ENCODE peak calls at places on chromosomes 13 and 19, in seven cellular contexts. F is adrenal gland, G is uterus, U is A549, P is HCT116, W is ovary, Y is stomach. L is an unnamed sample.

GRCh38 chr13:35514166-35514565 is 37.7 kb upstream of the MAB21L1 start:
- DNase-seq in F (no peak), W (no peak), G (no peak), U (no peak), P (no peak), Y (no peak), L (no peak)

GRCh38 chr13:33797622-33798021 is 20.3 kb upstream of the RFC3 start:
- DNase-seq in F (no peak), W (no peak), G (no peak), Y (no peak), P (no peak), U (no peak), L (no peak)

GRCh38 chr13:64753606-64754005 is 2476.5 kb downstream of the PCDH9 start:
- DNase-seq in P (no peak), W (no peak), G (no peak), U (no peak), F (no peak), Y (no peak), L (no peak)

GRCh38 chr19:40254714-40255418 is 28.4 kb upstream of the CCNP start:
- DNase-seq in G (no peak), F (peak), Y (no peak), U (no peak), P (no peak), W (no peak), L (no peak)

GRCh38 chr19:49362048-49362925 is at the start of gene TEAD2:
- DNase-seq in G (peak), P (no peak), Y (peak), W (peak), F (peak), U (peak), L (peak)

GRCh38 chr13:110471833-110472162 is 89.7 kb downstream of the RAB20 start:
- DNase-seq in W (no peak), G (no peak), P (no peak), U (no peak), F (peak), Y (peak), L (no peak)

GRCh38 chr13:108561152-108561551 is 68.3 kb upstream of the MYO16 start:
- DNase-seq in U (no peak), G (no peak), P (no peak), Y (no peak), F (no peak), W (no peak), L (peak)

GRCh38 chr19:2087621-2088100 is 8.5 kb downstream of the MOB3A start:
- DNase-seq in Y (no peak), W (no peak), F (no peak), P (no peak), G (no peak), U (no peak), L (no peak)

GRCh38 chr13:21478881-21479808 is 20.0 kb upstream of the ZDHHC20 start:
- DNase-seq in Y (no peak), P (peak), U (no peak), F (peak), G (no peak), W (no peak), L (peak)

GRCh38 chr13:33615436-33615835 is 202.5 kb upstream of the RFC3 start:
- DNase-seq in G (no peak), P (no peak), W (no peak), F (no peak), Y (no peak), U (no peak), L (no peak)

GRCh38 chr19:55231391-55232283 is 3.1 kb upstream of the TMEM86B start:
- DNase-seq in U (no peak), G (no peak), W (no peak), Y (no peak), P (no peak), F (no peak), L (no peak)

GRCh38 chr13:29383476-29383875 is 212.0 kb downstream of the SLC7A1 start:
- DNase-seq in F (no peak), G (no peak), U (no peak), W (no peak), Y (no peak), P (no peak), L (no peak)

GRCh38 chr13:112128052-112128610 is 61.2 kb downstream of the SOX1 start:
- DNase-seq in W (no peak), U (no peak), P (no peak), G (no peak), F (no peak), Y (no peak), L (no peak)

GRCh38 chr13:87094646-87095045 is 576.5 kb upstream of the SLITRK5 start:
- DNase-seq in U (no peak), F (no peak), W (no peak), G (no peak), P (no peak), Y (no peak), L (no peak)

GRCh38 chr19:919157-920050 is 2.3 kb downstream of the KISS1R start:
- DNase-seq in W (no peak), G (no peak), Y (no peak), P (no peak), F (no peak), U (no peak), L (no peak)

GRCh38 chr13:102651892-102652291 is 43.0 kb downstream of the METTL21C start:
- DNase-seq in U (no peak), F (no peak), G (peak), P (no peak), W (no peak), Y (no peak), L (no peak)

GRCh38 chr13:76856141-76856571 is 30.0 kb downstream of the KCTD12 start:
- DNase-seq in Y (no peak), W (no peak), G (no peak), U (no peak), P (no peak), F (no peak), L (no peak)

GRCh38 chr19:932647-933552 is 7.1 kb downstream of the ARID3A start:
- DNase-seq in G (peak), Y (peak), U (no peak), P (no peak), F (peak), W (peak), L (no peak)

GRCh38 chr19:24065243-24065642 is 21.7 kb upstream of the ZNF254 start:
- DNase-seq in Y (no peak), G (no peak), P (no peak), W (no peak), U (no peak), F (no peak), L (no peak)

GRCh38 chr13:110359840-110360301 is 52.8 kb downstream of the COL4A2 start:
- DNase-seq in F (no peak), Y (no peak), U (no peak), G (no peak), P (no peak), W (no peak), L (no peak)

GRCh38 chr13:71605744-71606143 is 261.3 kb downstream of the DACH1 start:
- DNase-seq in Y (no peak), P (no peak), U (no peak), G (no peak), W (no peak), F (no peak), L (no peak)

GRCh38 chr13:59665184-59665583 is 498.5 kb downstream of the DIAPH3 start:
- DNase-seq in Y (no peak), P (no peak), U (no peak), G (no peak), W (no peak), F (no peak), L (no peak)

GRCh38 chr13:68056816-68057710 is 826.9 kb upstream of the PCDH9 start:
- DNase-seq in F (no peak), U (peak), W (no peak), P (no peak), Y (no peak), G (no peak), L (no peak)

GRCh38 chr19:1767464-1767933 is 14.2 kb downstream of the ONECUT3 start:
- DNase-seq in Y (peak), U (peak), W (no peak), F (no peak), G (peak), P (no peak), L (no peak)

GRCh38 chr13:35812730-35813129 is 318.5 kb downstream of the DCLK1 start:
- DNase-seq in Y (no peak), F (no peak), P (no peak), W (no peak), G (no peak), U (no peak), L (no peak)

GRCh38 chr19:40612831-40613668 is 11.9 kb downstream of the LTBP4 start:
- DNase-seq in Y (peak), G (no peak), U (peak), F (peak), P (no peak), W (peak), L (peak)

GRCh38 chr19:31144471-31144870 is 204.8 kb downstream of the TSHZ3 start:
- DNase-seq in U (no peak), G (no peak), F (no peak), P (no peak), W (no peak), Y (no peak), L (no peak)

DNA sequence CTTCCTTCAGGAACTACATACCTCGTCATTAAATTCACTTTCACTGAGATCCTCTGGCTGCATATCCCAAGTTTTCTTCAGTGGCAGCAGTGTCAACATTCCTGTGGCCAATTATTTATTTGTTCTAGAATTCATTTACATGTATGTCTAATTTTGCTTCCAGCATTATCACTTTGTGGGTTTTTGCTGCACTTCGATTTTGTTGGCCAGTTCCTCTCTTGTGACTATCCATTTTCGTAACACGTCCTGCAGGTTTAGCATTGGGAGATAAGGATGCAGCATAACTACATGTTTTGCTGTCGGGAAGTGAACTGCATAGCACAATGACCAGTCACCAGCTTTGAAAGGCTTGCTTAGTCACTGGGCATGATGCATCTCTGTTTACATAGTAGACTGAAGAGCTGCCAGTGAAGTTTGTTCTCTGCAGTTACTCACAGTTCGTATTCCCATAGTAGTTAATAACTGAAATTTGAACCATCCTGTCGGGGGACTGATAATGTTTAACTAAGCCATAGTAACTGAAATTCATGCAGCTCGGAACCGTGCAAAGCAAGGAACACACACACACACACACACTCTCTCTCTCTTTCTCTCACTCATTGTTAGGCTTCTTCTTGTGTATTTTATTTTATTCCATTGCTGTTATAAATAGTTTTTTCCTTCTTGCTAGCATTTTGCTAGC is 28.3 kb downstream of the ZNF507 start:
- DNase-seq in Y (peak), P (peak), W (peak), F (peak), U (peak), G (no peak), L (peak)
- TF ChIP-seq POLR2A in Y (no peak), P (no peak), W (no peak), F (peak), U (no peak), G (no peak), L (no peak)

GRCh38 chr19:5498817-5499535 is 43.8 kb downstream of the ZNRF4 start:
- DNase-seq in U (no peak), G (no peak), Y (no peak), P (no peak), W (no peak), F (no peak), L (no peak)

GRCh38 chr19:5507056-5507624 is 51.9 kb downstream of the ZNRF4 start:
- DNase-seq in U (no peak), W (no peak), Y (no peak), F (no peak), G (no peak), P (no peak), L (no peak)

GRCh38 chr19:5503598-5503997 is 48.4 kb downstream of the ZNRF4 start:
- DNase-seq in U (no peak), F (no peak), Y (no peak), P (peak), W (no peak), G (no peak), L (no peak)

GRCh38 chr19:5501907-5502306 is 46.7 kb downstream of the ZNRF4 start:
- DNase-seq in W (no peak), G (no peak), U (no peak), Y (no peak), P (no peak), F (no peak), L (no peak)

GRCh38 chr19:5504115-5504514 is 48.9 kb downstream of the ZNRF4 start:
- DNase-seq in W (no peak), U (no peak), G (no peak), P (no peak), Y (no peak), F (no peak), L (no peak)
- TF ChIP-seq CTCF in W (no peak), U (no peak), G (no peak), P (no peak), Y (no peak), F (no peak), L (no peak)

DNA sequence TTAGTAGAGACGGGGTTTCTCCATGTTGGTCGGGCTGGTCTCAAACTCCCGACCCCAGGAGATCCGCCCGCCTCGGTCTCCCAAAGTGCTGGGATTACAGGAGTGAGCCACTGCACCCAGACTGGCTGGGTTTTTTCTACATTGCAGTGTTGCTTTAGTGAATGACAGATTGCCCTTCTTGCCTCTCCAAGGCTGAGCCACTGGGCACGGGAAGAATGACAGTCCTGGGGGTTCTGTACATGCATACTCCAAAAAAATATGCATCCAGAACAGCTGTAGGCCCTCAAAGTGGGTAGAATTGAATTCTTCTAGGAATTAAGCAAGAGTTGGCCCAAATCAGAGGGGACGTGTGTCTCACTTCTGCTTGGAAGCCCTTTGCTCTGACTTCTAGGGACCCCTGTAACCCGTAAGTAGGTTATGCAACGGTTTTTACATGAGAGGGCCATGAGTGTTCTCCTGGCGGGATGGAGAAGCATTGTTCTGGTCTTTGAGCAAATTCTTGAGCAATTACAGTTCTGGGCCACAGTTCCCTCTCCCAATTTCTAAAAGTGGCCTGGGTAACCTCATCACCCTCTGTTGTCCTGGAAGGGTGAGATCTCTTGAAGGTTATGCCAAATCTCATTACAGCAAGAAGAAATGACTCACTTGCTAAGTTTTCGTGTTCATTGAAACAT is 3.6 kb downstream of the ACTN4 start:
- DNase-seq in P (no peak), G (peak), F (peak), W (no peak), Y (no peak), U (no peak), L (no peak)
- TF ChIP-seq POLR2A in P (no peak), G (peak), F (peak), W (no peak), Y (no peak), U (no peak), L (no peak)

GRCh38 chr13:100826441-100826840 is 151.8 kb upstream of the TMTC4 start:
- DNase-seq in P (no peak), G (no peak), U (no peak), Y (no peak), F (no peak), W (no peak), L (no peak)

GRCh38 chr13:100833427-100833826 is 158.8 kb upstream of the TMTC4 start:
- DNase-seq in F (no peak), W (no peak), G (no peak), Y (no peak), U (no peak), P (no peak), L (no peak)

GRCh38 chr13:100827489-100828000 is 152.9 kb upstream of the TMTC4 start:
- DNase-seq in G (no peak), W (no peak), P (no peak), U (no peak), Y (no peak), F (no peak), L (no peak)

GRCh38 chr13:100825551-100825950 is 151.0 kb upstream of the TMTC4 start:
- DNase-seq in G (no peak), P (no peak), Y (no peak), F (no peak), W (no peak), U (no peak), L (no peak)

DNA sequence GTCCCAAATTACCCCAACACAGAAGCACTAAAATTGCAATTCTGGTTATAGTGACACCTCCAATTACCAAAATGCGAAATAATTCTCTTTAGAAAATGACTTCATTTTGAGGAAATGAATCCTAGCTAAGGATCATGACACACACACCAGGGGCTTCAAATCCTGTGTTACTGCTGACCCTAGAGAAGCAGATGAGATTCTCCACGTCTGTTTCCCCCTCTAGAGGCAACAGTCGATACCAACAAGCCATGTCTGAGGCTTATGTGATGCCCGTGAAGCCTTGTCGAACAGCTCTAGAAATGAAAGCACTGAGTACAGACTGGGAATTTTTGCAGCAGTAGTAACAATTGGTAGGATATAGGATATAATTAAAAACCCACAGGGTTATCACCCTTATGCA is 153.6 kb upstream of the TMTC4 start:
- DNase-seq in Y (no peak), U (no peak), W (no peak), P (no peak), G (no peak), F (no peak), L (no peak)
- TF ChIP-seq CTCF in Y (no peak), U (no peak), W (no peak), P (peak), G (no peak), F (no peak), L (no peak)

DNA sequence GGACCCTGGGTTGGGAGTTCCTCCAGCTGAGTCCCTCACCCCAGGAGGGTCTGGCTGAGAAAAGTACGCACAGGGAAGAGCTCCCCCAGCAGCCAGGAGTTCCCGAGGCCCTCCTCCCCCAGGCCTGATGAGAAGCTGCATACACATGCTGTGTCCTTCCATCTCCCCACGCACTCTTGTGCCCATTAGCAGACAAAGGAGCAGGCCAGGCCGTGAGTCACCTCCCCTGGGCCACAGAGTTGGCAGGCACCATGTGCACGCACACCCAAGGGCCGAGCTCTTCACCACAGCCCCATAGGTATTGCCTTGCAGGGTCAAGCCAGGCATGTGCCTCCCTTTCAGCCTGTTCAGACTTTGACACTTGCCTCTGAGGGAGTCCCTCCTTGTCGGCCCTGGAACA is 17.5 kb downstream of the MAU2 start:
- DNase-seq in Y (no peak), F (peak), U (no peak), P (no peak), G (no peak), W (no peak), L (no peak)
- TF ChIP-seq POLR2A in Y (no peak), F (no peak), U (no peak), P (no peak), G (no peak), W (no peak), L (no peak)

DNA sequence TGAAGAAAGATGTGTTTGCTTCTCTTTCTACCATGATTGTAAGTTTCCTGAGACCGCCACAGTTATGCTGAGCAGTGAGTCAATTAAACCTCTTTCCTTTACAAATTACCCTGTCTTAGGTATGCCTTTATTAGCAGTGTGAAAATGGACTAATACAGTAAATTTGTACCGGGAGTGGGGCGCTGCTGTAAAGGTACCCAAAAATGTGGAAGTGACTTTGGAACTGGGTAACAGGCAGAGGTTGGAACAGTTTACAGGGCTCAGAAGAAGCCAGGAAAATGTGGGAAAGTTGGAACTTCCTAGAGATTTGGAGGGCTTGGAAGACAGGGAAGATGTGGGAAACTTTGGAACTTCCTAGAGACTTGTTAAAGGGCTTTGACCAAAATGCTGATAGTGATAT is 9.2 kb upstream of the PDS5B start:
- DNase-seq in W (no peak), P (no peak), F (no peak), U (no peak), Y (no peak), G (no peak), L (no peak)
- TF ChIP-seq CTCF in W (no peak), P (no peak), F (no peak), U (no peak), Y (no peak), G (no peak), L (no peak)

GRCh38 chr19:41895745-41896580 is 13.0 kb downstream of the ARHGEF1 start:
- DNase-seq in G (no peak), P (no peak), U (peak), Y (no peak), W (no peak), F (no peak), L (no peak)

GRCh38 chr19:41897181-41897580 is 14.2 kb downstream of the ARHGEF1 start:
- DNase-seq in G (no peak), Y (no peak), U (no peak), P (no peak), F (no peak), W (no peak), L (no peak)

GRCh38 chr19:41897820-41898219 is 14.8 kb downstream of the ARHGEF1 start:
- DNase-seq in G (no peak), P (no peak), W (no peak), Y (no peak), F (no peak), U (no peak), L (no peak)

GRCh38 chr19:41896581-41896942 is 13.6 kb downstream of the ARHGEF1 start:
- DNase-seq in G (no peak), Y (no peak), P (no peak), F (no peak), W (no peak), U (no peak), L (no peak)

DNA sequence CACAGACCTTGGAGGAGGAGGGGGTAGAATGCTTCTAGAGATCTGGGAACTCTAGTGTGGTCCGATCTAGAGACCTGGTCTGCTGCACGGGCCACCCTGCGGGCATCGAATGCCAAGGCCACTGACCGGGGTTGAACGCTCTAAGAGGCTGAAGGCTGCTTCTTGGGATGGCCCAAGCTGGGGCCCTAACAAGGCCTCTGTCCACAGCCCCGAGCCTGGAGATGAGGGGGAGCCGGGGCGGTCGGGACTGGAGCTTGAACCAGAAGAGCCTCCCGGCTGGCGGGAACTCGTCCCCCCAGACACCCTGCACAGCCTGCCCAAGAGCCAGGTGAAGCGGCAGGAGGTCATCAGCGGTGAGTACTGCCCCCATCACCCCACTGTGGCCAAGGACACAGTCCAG is 15.3 kb downstream of the ARHGEF1 start:
- DNase-seq in F (no peak), U (no peak), Y (no peak), P (no peak), W (no peak), G (no peak), L (no peak)
- TF ChIP-seq POLR2A in F (no peak), U (no peak), Y (no peak), P (no peak), W (no peak), G (no peak), L (no peak)

L was measured in prostate gland.